ENCODE peak calls at places on chromosomes 6 and 20, in eight cellular contexts. G, A, Y, J, Z, I, L and D are unnamed samples.
A peak's percentile ranks its signal among the peaks of the same experiment; 100 is the strongest.

GRCh38 chr6:90537723-90538407 is 49.0 kb downstream of the MAP3K7 start:
- DNase-seq in G (no peak), L (no peak), J (no peak), A (no peak), Z (no peak), Y (no peak), I (no peak), D (no peak)

GRCh38 chr6:100774681-100775080 is 106.4 kb downstream of the ASCC3 start:
- DNase-seq in A (no peak), G (no peak), I (no peak), L (no peak), J (no peak), Z (no peak), Y (no peak), D (no peak)

GRCh38 chr6:158353851-158354508 is 41.7 kb downstream of the TULP4 start:
- DNase-seq in I (no peak), G (no peak), L (no peak), Z (no peak), A (no peak), Y (no peak), J (no peak), D (no peak)

GRCh38 chr6:166523782-166524569 is 62.5 kb downstream of the RAMACL start:
- DNase-seq in I (no peak), L (no peak), Y (no peak), Z (no peak), J (no peak), G (no peak), A (no peak), D (no peak)

GRCh38 chr6:42124223-42124836 is 18.1 kb downstream of the C6orf132 start:
- DNase-seq in J (no peak), Z (no peak), G (no peak), L (no peak), A (no peak), Y (no peak), I (no peak), D (peak; percentile 48)

GRCh38 chr6:135870722-135871121 is 19.2 kb downstream of the PDE7B start:
- DNase-seq in Y (no peak), G (no peak), Z (no peak), A (no peak), I (no peak), J (no peak), L (no peak), D (no peak)

GRCh38 chr6:14635933-14636599 is 518.5 kb downstream of the CD83 start:
- DNase-seq in Z (no peak), Y (no peak), I (no peak), G (no peak), A (no peak), L (no peak), J (no peak), D (no peak)

GRCh38 chr6:141158740-141159139 is 974.0 kb upstream of the GJE1 start:
- DNase-seq in Y (no peak), Z (no peak), G (no peak), L (no peak), A (no peak), J (no peak), I (no peak), D (no peak)

GRCh38 chr6:43078651-43079050 is 2.5 kb downstream of the PTK7 start:
- DNase-seq in A (no peak), I (no peak), Z (no peak), J (no peak), L (no peak), G (no peak), Y (no peak), D (no peak)

GRCh38 chr6:170075659-170076223 is 215.1 kb downstream of the DLL1 start:
- DNase-seq in A (peak; percentile 12), L (peak; percentile 23), Z (no peak), J (peak; percentile 8), G (no peak), I (no peak), Y (no peak), D (no peak)

GRCh38 chr6:160070427-160070826 is 51.2 kb upstream of the SLC22A1 start:
- DNase-seq in Y (no peak), Z (no peak), A (no peak), G (no peak), J (no peak), I (no peak), L (no peak), D (no peak)

GRCh38 chr6:160930547-160931377 is 60.8 kb upstream of the MAP3K4 start:
- DNase-seq in L (peak; percentile 75), I (peak; percentile 76), A (peak; percentile 86), G (peak; percentile 61), Z (peak; percentile 65), Y (peak; percentile 77), J (peak; percentile 69), D (peak; percentile 68)

GRCh38 chr20:56460459-56460858 is 8.0 kb upstream of the RTF2 start:
- DNase-seq in L (no peak), G (peak; percentile 54), Y (no peak), A (no peak), Z (no peak), J (no peak), I (no peak), D (no peak)

GRCh38 chr6:136757150-136757549 is 35.1 kb downstream of the MAP3K5 start:
- DNase-seq in Y (no peak), L (no peak), G (no peak), Z (no peak), I (no peak), J (no peak), A (no peak), D (no peak)

GRCh38 chr20:11178946-11179654 is 505.3 kb upstream of the JAG1 start:
- DNase-seq in I (no peak), Z (no peak), G (no peak), Y (no peak), A (no peak), L (no peak), J (no peak), D (no peak)

GRCh38 chr20:10200329-10200728 is 18.3 kb upstream of the SNAP25 start:
- DNase-seq in Y (no peak), G (no peak), I (no peak), L (no peak), J (no peak), Z (no peak), A (no peak), D (no peak)

DNA sequence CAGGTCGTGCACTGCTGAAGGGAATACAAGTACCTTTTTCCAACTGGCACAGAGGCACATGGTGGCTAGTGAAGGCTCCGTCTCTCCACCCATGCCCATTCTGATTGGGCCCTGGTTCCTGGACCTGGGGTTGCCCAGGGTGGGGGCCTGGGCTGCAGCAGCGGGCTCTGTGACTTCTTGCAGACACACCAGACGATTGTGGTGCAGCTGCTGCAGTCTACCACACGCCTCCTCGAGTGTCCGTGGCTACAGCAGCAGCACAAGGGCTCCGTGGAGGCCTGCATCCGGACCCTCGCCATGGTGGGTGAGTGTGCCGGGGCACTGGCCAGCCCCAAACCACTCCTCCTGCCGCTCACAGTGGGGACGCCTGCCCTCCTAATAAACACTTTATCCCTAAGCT is 29.2 kb downstream of the UQCC2 start:
- DNase-seq in A (no peak), Z (no peak), L (no peak), J (no peak), Y (no peak), I (no peak), G (no peak), D (peak; percentile 26)
- H3K36me3 ChIP-seq in A (no peaks in the 10 kb centered on the region), Z (no peaks in the 10 kb centered on the region), L (no peaks in the 10 kb centered on the region), J (peaks cover 5% of the 10 kb centered on the region), Y (no peaks in the 10 kb centered on the region), I (peaks cover 74% of the 10 kb centered on the region), G (peaks cover 55% of the 10 kb centered on the region), D (no peaks in the 10 kb centered on the region)

GRCh38 chr20:17771206-17772004 is 71.6 kb downstream of the BANF2 start:
- DNase-seq in J (no peak), Z (no peak), G (no peak), Y (no peak), L (peak; percentile 54), I (no peak), A (no peak), D (no peak)

GRCh38 chr20:17775600-17775999 is 75.8 kb downstream of the BANF2 start:
- DNase-seq in A (no peak), I (no peak), L (no peak), J (no peak), Z (no peak), G (no peak), Y (no peak), D (no peak)

GRCh38 chr20:17767624-17768023 is 67.9 kb downstream of the BANF2 start:
- DNase-seq in L (peak; percentile 57), J (no peak), Z (no peak), A (no peak), Y (no peak), G (no peak), I (no peak), D (no peak)

GRCh38 chr20:17768267-17768666 is 68.5 kb downstream of the BANF2 start:
- DNase-seq in Y (no peak), Z (no peak), I (no peak), A (no peak), L (no peak), J (no peak), G (no peak), D (no peak)

GRCh38 chr20:17772005-17772343 is 72.2 kb downstream of the BANF2 start:
- DNase-seq in J (no peak), Y (no peak), G (no peak), A (no peak), I (no peak), L (no peak), Z (no peak), D (no peak)
- TF ChIP-seq CTCF in J (no peak), Y (no peak), G (no peak), A (no peak), I (no peak), L (no peak), Z (no peak), D (no peak)

DNA sequence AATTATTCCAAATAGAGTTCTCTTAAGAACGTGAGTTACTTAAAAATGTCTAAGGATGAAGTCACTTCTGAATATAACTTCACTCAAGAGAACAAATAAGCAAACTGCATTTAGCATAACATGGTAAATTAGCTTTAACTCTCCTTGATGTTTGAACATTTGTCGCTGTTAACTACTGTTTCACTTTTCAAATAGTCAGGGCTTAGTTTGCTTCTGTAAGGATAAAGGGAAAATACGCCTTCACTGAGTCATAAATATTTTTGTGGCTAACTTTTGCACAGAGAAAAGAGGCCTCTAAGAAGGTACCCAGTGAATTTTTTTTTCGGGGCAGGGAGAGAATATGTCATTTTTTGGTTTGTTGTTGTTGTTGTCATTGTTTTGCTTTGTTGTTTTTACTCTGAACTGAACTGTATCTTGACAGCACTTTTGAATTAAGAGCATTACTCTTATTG is 8.1 kb downstream of the PTPN1 start:
- DNase-seq in L (no peak), J (no peak), Z (no peak), Y (no peak), G (no peak), A (no peak), I (no peak), D (no peak)
- H3K4me1 ChIP-seq in L (peaks cover 99% of the 10 kb centered on the region), J (peaks cover 98% of the 10 kb centered on the region), Z (peaks cover 16% of the 10 kb centered on the region), Y (no peaks in the 10 kb centered on the region), G (peaks cover 94% of the 10 kb centered on the region), A (peaks cover 58% of the 10 kb centered on the region), I (peaks cover 100% of the 10 kb centered on the region), D (peaks cover 9% of the 10 kb centered on the region)

GRCh38 chr6:152226119-152226518 is 411.0 kb downstream of the SYNE1 start:
- DNase-seq in I (no peak), Y (no peak), J (no peak), G (no peak), A (no peak), Z (no peak), L (no peak), D (no peak)
- H3K36me3 ChIP-seq in I (peaks cover 78% of the 10 kb centered on the region), Y (no peaks in the 10 kb centered on the region), J (no peaks in the 10 kb centered on the region), G (peaks cover 41% of the 10 kb centered on the region), A (peaks cover 92% of the 10 kb centered on the region), Z (no peaks in the 10 kb centered on the region), L (peaks cover 8% of the 10 kb centered on the region), D (peaks cover 52% of the 10 kb centered on the region)